ENCODE peak calls at places on chromosomes 5 and 9, in six cellular contexts. G is activated T-helper 1 cell treated with Interleukin-2 at 50 U/mL for 16 hours; Q is iris pigment epithelial cell; H is tibial nerve; W is hepatic stellate cell; M is activated CD8-positive, alpha-beta T cell treated with anti-CD3 and anti-CD28 coated beads for 36 hours. Z is an unnamed sample.
A peak's percentile ranks its signal among the peaks of the same experiment; 100 is the strongest.

GRCh38 chr9:35074791-35075190 is 2.4 kb upstream of the VCP start:
- DNase-seq in W (no peak), M (no peak), H (no peak), Q (no peak), G (no peak), Z (no peak)

GRCh38 chr5:93607367-93608258 is 24.6 kb downstream of the NR2F1 start:
- DNase-seq in W (no peak), H (no peak), M (peak; percentile 59), Q (peak; percentile 93), G (no peak), Z (no peak)

GRCh38 chr5:96816991-96817390 is 9.2 kb upstream of the ERAP1 start:
- DNase-seq in H (no peak), W (no peak), G (no peak), Q (no peak), M (no peak), Z (peak; percentile 85)

GRCh38 chr5:83306572-83307241 is 164.8 kb upstream of the VCAN start:
- DNase-seq in W (peak; percentile 36), H (peak; percentile 24), G (no peak), Q (peak; percentile 96), M (peak; percentile 43), Z (no peak)

GRCh38 chr5:174623438-174624019 is 100.9 kb upstream of the MSX2 start:
- DNase-seq in H (no peak), W (no peak), M (no peak), Q (no peak), G (no peak), Z (no peak)

GRCh38 chr9:135896205-135896604 is 11.1 kb downstream of the CAMSAP1 start:
- DNase-seq in H (no peak), Q (no peak), M (no peak), G (no peak), W (no peak), Z (no peak)

GRCh38 chr5:67160985-67161384 is 35.6 kb downstream of the CD180 start:
- DNase-seq in H (no peak), Q (peak; percentile 62), M (peak; percentile 44), G (peak; percentile 32), W (peak; percentile 84), Z (no peak)

GRCh38 chr9:69965416-69966145 is 78.1 kb upstream of the MAMDC2 start:
- DNase-seq in Q (no peak), W (no peak), G (no peak), H (no peak), M (no peak), Z (no peak)

GRCh38 chr5:54793612-54794436 is 191.6 kb downstream of the ESM1 start:
- DNase-seq in W (no peak), M (peak; percentile 53), G (no peak), H (no peak), Q (peak; percentile 42), Z (no peak)

GRCh38 chr9:103281126-103281525 is 286.0 kb downstream of the CYLC2 start:
- DNase-seq in M (no peak), Q (no peak), G (no peak), H (no peak), W (no peak), Z (no peak)

GRCh38 chr5:149723374-149723773 is 6.7 kb upstream of the PPARGC1B start:
- DNase-seq in W (no peak), M (no peak), G (no peak), H (no peak), Q (no peak), Z (no peak)

GRCh38 chr9:132241840-132242620 is 80.2 kb downstream of the NTNG2 start:
- DNase-seq in Q (peak; percentile 17), G (peak; percentile 33), M (peak; percentile 58), W (no peak), H (no peak), Z (peak; percentile 39)

GRCh38 chr5:145130996-145131395 is 704.1 kb downstream of the PRELID2 start:
- DNase-seq in W (peak; percentile 9), G (no peak), M (no peak), H (no peak), Q (no peak), Z (no peak)

GRCh38 chr5:172322028-172322965 is 38.7 kb upstream of the UBTD2 start:
- DNase-seq in G (no peak), M (no peak), H (no peak), W (no peak), Q (no peak), Z (no peak)

GRCh38 chr5:129163979-129164378 is 69.4 kb downstream of the ISOC1 start:
- DNase-seq in W (no peak), H (no peak), Q (no peak), G (no peak), M (no peak), Z (no peak)

GRCh38 chr9:131238402-131239021 is 37.8 kb downstream of the FAM78A start:
- DNase-seq in G (no peak), W (peak; percentile 43), M (peak; percentile 41), Q (peak; percentile 50), H (no peak), Z (no peak)

GRCh38 chr9:134494273-134494815 is 147.3 kb upstream of the COL5A1 start:
- DNase-seq in W (no peak), H (peak; percentile 2), G (no peak), Q (no peak), M (no peak), Z (no peak)

GRCh38 chr5:77855369-77855768 is 79.2 kb upstream of the TBCA start:
- DNase-seq in Q (no peak), W (no peak), G (no peak), H (no peak), M (no peak), Z (no peak)

GRCh38 chr5:92758552-92758951 is 822.5 kb downstream of the NR2F1-AS1 start:
- DNase-seq in W (peak; percentile 11), G (no peak), Q (peak; percentile 85), M (no peak), H (no peak), Z (no peak)

GRCh38 chr5:58454025-58454424 is 5.9 kb downstream of the PLK2 start:
- DNase-seq in W (no peak), G (no peak), Q (no peak), M (no peak), H (no peak), Z (no peak)

GRCh38 chr5:122120957-122121356 is 8.4 kb upstream of the ZNF474 start:
- DNase-seq in M (no peak), Q (peak; percentile 31), G (no peak), W (no peak), H (no peak), Z (no peak)

GRCh38 chr5:137900925-137901817 is 11.9 kb downstream of the PKD2L2 start:
- DNase-seq in Q (no peak), M (no peak), W (no peak), G (no peak), H (no peak), Z (no peak)

GRCh38 chr5:9545959-9546851 is at the start of gene SEMA5A:
- DNase-seq in H (peak; percentile 59), G (no peak), M (no peak), W (peak; percentile 64), Q (peak; percentile 78), Z (no peak)

Z was measured in Jurkat, Clone E6-1.